ENCODE peak calls at places on chromosomes 5 and 9, in five cellular contexts. One of them, this sample, is unnamed.

GRCh38 chr5:135438712-135439111 is 8.4 kb downstream of the DCANP1 start:
- DNase-seq in H1: no peak
- DNase-seq in K562: no peak
- DNase-seq in HepG2: no peak
- DNase-seq in GM12878: no peak
- DNase-seq in this sample: no peak

GRCh38 chr5:66992547-66992946 is 204.1 kb downstream of the CD180 start:
- DNase-seq in H1: no peak
- DNase-seq in K562: no peak
- DNase-seq in HepG2: no peak
- DNase-seq in GM12878: no peak
- DNase-seq in this sample: no peak

GRCh38 chr5:144191998-144192397 is 21.3 kb downstream of the KCTD16 start:
- DNase-seq in H1: no peak
- DNase-seq in K562: peak; percentile 15
- DNase-seq in HepG2: peak; percentile 42
- DNase-seq in GM12878: peak; percentile 73
- DNase-seq in this sample: peak; percentile 79

GRCh38 chr5:120258123-120258522 is 206.0 kb upstream of the PRR16 start:
- DNase-seq in H1: no peak
- DNase-seq in K562: no peak
- DNase-seq in HepG2: no peak
- DNase-seq in GM12878: no peak
- DNase-seq in this sample: no peak

GRCh38 chr9:5578698-5579085 is 50.2 kb upstream of the RIC1 start:
- DNase-seq in H1: no peak
- DNase-seq in K562: no peak
- DNase-seq in HepG2: no peak
- DNase-seq in GM12878: no peak
- DNase-seq in this sample: no peak

GRCh38 chr5:75337366-75338021 is 474 bp downstream of the HMGCR start:
- DNase-seq in H1: no peak
- DNase-seq in K562: peak; percentile 8
- DNase-seq in HepG2: no peak
- DNase-seq in GM12878: no peak
- DNase-seq in this sample: no peak

GRCh38 chr5:132493821-132494220 is 3.2 kb upstream of the IRF1 start:
- DNase-seq in H1: no peak
- DNase-seq in K562: no peak
- DNase-seq in HepG2: no peak
- DNase-seq in GM12878: no peak
- DNase-seq in this sample: no peak

GRCh38 chr5:116702776-116703175 is 128.2 kb upstream of the SEMA6A start:
- DNase-seq in H1: no peak
- DNase-seq in K562: no peak
- DNase-seq in HepG2: no peak
- DNase-seq in GM12878: no peak
- DNase-seq in this sample: no peak

GRCh38 chr5:34047147-34047546 is 4.1 kb upstream of the C1QTNF3 start:
- DNase-seq in H1: no peak
- DNase-seq in K562: no peak
- DNase-seq in HepG2: no peak
- DNase-seq in GM12878: no peak
- DNase-seq in this sample: no peak

GRCh38 chr5:78060421-78060820 is 234.1 kb downstream of the AP3B1 start:
- DNase-seq in H1: no peak
- DNase-seq in K562: no peak
- DNase-seq in HepG2: no peak
- DNase-seq in GM12878: no peak
- DNase-seq in this sample: no peak

GRCh38 chr5:62550103-62550502 is 28.5 kb upstream of the LRRC70 start:
- DNase-seq in H1: no peak
- DNase-seq in K562: no peak
- DNase-seq in HepG2: no peak
- DNase-seq in GM12878: no peak
- DNase-seq in this sample: no peak

GRCh38 chr9:23621924-23622323 is 204.1 kb downstream of the ELAVL2 start:
- DNase-seq in H1: no peak
- DNase-seq in K562: no peak
- DNase-seq in HepG2: no peak
- DNase-seq in GM12878: no peak
- DNase-seq in this sample: no peak

GRCh38 chr9:2816476-2817141 is 27.3 kb downstream of the PUM3 start:
- DNase-seq in H1: no peak
- DNase-seq in K562: no peak
- DNase-seq in HepG2: no peak
- DNase-seq in GM12878: no peak
- DNase-seq in this sample: peak; percentile 28

GRCh38 chr9:88817628-88818027 is 173.6 kb upstream of the S1PR3 start:
- DNase-seq in H1: no peak
- DNase-seq in K562: no peak
- DNase-seq in HepG2: no peak
- DNase-seq in GM12878: no peak
- DNase-seq in this sample: peak; percentile 32

GRCh38 chr5:54881286-54882005 is 103.9 kb downstream of the ESM1 start:
- DNase-seq in H1: no peak
- DNase-seq in K562: no peak
- DNase-seq in HepG2: no peak
- DNase-seq in GM12878: no peak
- DNase-seq in this sample: no peak

GRCh38 chr5:63401434-63402046 is 560.7 kb downstream of the HTR1A start:
- DNase-seq in H1: no peak
- DNase-seq in K562: peak; percentile 13
- DNase-seq in HepG2: peak; percentile 35
- DNase-seq in GM12878: peak; percentile 1
- DNase-seq in this sample: peak; percentile 79

GRCh38 chr5:107388111-107388861 is 282.5 kb downstream of the EFNA5 start:
- DNase-seq in H1: no peak
- DNase-seq in K562: no peak
- DNase-seq in HepG2: no peak
- DNase-seq in GM12878: peak; percentile 57
- DNase-seq in this sample: peak; percentile 55

GRCh38 chr5:65846102-65846501 is 80.3 kb upstream of the ERBIN start:
- DNase-seq in H1: no peak
- DNase-seq in K562: no peak
- DNase-seq in HepG2: peak; percentile 10
- DNase-seq in GM12878: no peak
- DNase-seq in this sample: no peak

GRCh38 chr5:92687793-92688467 is 893.1 kb downstream of the NR2F1-AS1 start:
- DNase-seq in H1: peak; percentile 3
- DNase-seq in K562: no peak
- DNase-seq in HepG2: peak; percentile 43
- DNase-seq in GM12878: no peak
- DNase-seq in this sample: peak; percentile 41

GRCh38 chr5:10266839-10267238 is 16.8 kb downstream of the CCT5 start:
- DNase-seq in H1: no peak
- DNase-seq in K562: no peak
- DNase-seq in HepG2: no peak
- DNase-seq in GM12878: no peak
- DNase-seq in this sample: no peak

GRCh38 chr5:59943721-59944120 is 50.2 kb upstream of the PDE4D start:
- DNase-seq in H1: no peak
- DNase-seq in K562: no peak
- DNase-seq in HepG2: no peak
- DNase-seq in GM12878: no peak
- DNase-seq in this sample: no peak

GRCh38 chr9:88233091-88233490 is 94.8 kb upstream of the SPATA31C2 start:
- DNase-seq in H1: no peak
- DNase-seq in K562: no peak
- DNase-seq in HepG2: no peak
- DNase-seq in GM12878: no peak
- DNase-seq in this sample: no peak

GRCh38 chr5:152593388-152593787 is 188.3 kb upstream of the NMUR2 start:
- DNase-seq in H1: no peak
- DNase-seq in K562: no peak
- DNase-seq in HepG2: peak; percentile 10
- DNase-seq in GM12878: no peak
- DNase-seq in this sample: peak; percentile 48

GRCh38 chr9:133334161-133334560 is 1.8 kb downstream of the SURF6 start:
- DNase-seq in H1: peak; percentile 67
- DNase-seq in K562: no peak
- DNase-seq in HepG2: no peak
- DNase-seq in GM12878: no peak
- DNase-seq in this sample: peak; percentile 40

DNA sequence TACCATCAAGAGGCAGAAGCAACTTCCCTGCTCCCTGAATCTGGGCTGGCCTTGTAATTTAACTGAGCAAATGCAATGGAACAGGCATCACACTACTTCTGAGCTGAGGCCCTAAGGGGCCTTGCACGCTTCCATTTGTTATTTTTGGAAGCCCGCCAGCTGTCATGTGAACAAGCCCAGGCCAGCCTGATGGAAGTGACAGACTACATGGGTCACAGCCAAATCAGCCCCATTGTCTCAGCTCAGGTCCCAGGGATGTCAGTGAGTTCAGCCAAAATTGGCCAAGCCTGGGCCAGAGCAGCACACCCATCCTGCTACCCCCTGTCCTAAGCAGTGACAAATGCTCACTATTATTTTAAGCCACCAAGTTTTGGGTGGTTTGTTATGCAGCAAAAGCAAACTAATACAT is 72.8 kb downstream of the PRRT1B start:
- DNase-seq in H1: no peak
- DNase-seq in K562: no peak
- DNase-seq in HepG2: peak; percentile 78
- DNase-seq in GM12878: no peak
- DNase-seq in this sample: no peak
- TF ChIP-seq CTCF in H1: no peak
- TF ChIP-seq CTCF in K562: no peak
- TF ChIP-seq CTCF in HepG2: no peak
- TF ChIP-seq CTCF in GM12878: no peak
- TF ChIP-seq CTCF in this sample: no peak

DNA sequence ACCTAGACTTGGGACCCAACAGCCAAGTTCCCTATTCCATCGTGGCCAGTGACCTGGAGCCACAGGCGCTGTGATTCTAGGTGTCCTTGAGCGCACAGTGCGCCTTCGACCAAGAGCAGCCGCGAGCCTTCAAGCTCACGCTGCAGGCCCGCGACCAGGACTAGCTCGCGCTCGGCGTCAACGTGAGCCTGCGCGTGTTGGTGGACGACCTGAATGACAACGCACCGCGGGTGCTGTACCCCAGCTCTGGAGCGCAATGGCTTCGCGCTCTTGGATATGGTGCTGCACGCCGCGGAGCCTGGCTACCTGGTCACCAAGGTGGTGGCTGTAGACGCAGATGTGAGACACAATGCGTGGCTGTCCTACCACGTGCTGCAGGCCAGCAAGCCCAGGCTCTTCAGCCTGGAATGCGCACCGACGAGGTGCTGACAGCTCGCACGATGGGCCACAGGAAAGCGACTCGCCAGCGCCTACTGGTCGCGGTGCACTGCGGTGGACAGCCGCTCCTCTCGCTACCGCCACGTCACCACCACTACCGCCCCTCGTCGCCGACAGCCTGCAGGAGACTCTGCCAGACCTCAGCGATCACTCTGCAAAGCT is 11.4 kb downstream of the PCDHGA12 start:
- DNase-seq in H1: no peak
- DNase-seq in K562: no peak
- DNase-seq in HepG2: no peak
- DNase-seq in GM12878: no peak
- DNase-seq in this sample: no peak
- TF ChIP-seq CREB1 in H1: no peak
- TF ChIP-seq CREB1 in K562: no peak
- TF ChIP-seq CREB1 in HepG2: no peak
- TF ChIP-seq CREB1 in GM12878: no peak
- TF ChIP-seq CREB1 in this sample: no peak

GRCh38 chr5:565782-566445 is 41.7 kb upstream of the SLC9A3 start:
- DNase-seq in H1: peak; percentile 21
- DNase-seq in K562: no peak
- DNase-seq in HepG2: no peak
- DNase-seq in GM12878: no peak
- DNase-seq in this sample: peak; percentile 82
- TF ChIP-seq EZH2 in H1: no peak
- TF ChIP-seq EZH2 in K562: no peak
- TF ChIP-seq EZH2 in HepG2: no peak
- TF ChIP-seq EZH2 in GM12878: no peak
- TF ChIP-seq EZH2 in this sample: no peak

GRCh38 chr9:137095664-137096517 is 9.1 kb downstream of the MAN1B1 start:
- DNase-seq in H1: no peak
- DNase-seq in K562: peak; percentile 35
- DNase-seq in HepG2: no peak
- DNase-seq in GM12878: peak; percentile 61
- DNase-seq in this sample: peak; percentile 29
- TF ChIP-seq CTCF in H1: no peak
- TF ChIP-seq CTCF in K562: no peak
- TF ChIP-seq CTCF in HepG2: peak; percentile 68
- TF ChIP-seq CTCF in GM12878: peak; percentile 84
- TF ChIP-seq CTCF in this sample: no peak

GRCh38 chr9:93958875-93959682 is 3.9 kb upstream of the BARX1 start:
- DNase-seq in H1: no peak
- DNase-seq in K562: no peak
- DNase-seq in HepG2: no peak
- DNase-seq in GM12878: no peak
- DNase-seq in this sample: peak; percentile 71
- TF ChIP-seq CREB1 in H1: no peak
- TF ChIP-seq CREB1 in K562: no peak
- TF ChIP-seq CREB1 in HepG2: no peak
- TF ChIP-seq CREB1 in GM12878: no peak
- TF ChIP-seq CREB1 in this sample: no peak

DNA sequence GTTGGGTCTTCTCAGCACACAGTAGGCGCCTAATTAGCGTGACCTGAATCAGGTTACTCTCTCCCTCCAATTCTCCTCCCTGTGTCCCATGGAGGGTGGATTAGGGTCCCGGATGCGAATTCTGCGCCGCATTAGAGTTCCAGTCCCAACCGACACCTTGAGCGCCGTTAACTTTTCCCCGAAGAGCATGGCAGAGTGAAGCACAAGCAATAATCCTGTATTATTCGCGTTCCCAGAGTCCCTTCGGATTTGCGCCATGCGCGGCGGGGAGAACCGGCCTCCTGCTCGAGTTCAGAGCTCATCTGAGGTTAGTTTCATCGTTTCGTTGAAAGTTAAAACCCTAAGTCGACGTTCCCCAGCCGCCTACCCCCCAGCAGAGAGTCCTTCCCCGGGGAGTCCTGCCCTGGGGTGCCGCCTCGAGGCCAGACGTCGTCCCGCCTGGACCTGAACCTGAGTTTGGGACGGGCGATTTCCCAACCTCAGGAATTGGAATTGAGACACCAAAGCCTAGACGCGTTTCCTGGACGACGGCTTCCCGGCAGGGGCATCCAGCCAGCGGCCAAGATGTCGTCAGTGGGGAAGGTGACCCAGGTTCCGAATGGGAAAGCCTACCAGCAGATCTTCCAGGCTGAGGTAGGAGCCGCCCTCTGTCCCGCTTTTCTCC is at the start of gene CCDC180:
- DNase-seq in H1: no peak
- DNase-seq in K562: no peak
- DNase-seq in HepG2: no peak
- DNase-seq in GM12878: no peak
- DNase-seq in this sample: peak; percentile 53
- TF ChIP-seq EZH2 in H1: no peak
- TF ChIP-seq EZH2 in K562: no peak
- TF ChIP-seq EZH2 in HepG2: no peak
- TF ChIP-seq EZH2 in GM12878: no peak
- TF ChIP-seq EZH2 in this sample: no peak

GRCh38 chr9:98457696-98458370 is 202.4 kb upstream of the TBC1D2 start:
- DNase-seq in H1: no peak
- DNase-seq in K562: no peak
- DNase-seq in HepG2: no peak
- DNase-seq in GM12878: no peak
- DNase-seq in this sample: no peak
- TF ChIP-seq CTCF in H1: no peak
- TF ChIP-seq CTCF in K562: no peak
- TF ChIP-seq CTCF in HepG2: no peak
- TF ChIP-seq CTCF in GM12878: no peak
- TF ChIP-seq CTCF in this sample: no peak